ENCODE peak calls at places on chromosomes 12 and 14, in seven cellular contexts. Z, W, H, Y, E, K and Q are unnamed samples.

GRCh38 chr12:64739778-64740177 is 19.4 kb downstream of the GNS start:
- DNase-seq in Z (no peak), W (peak), H (no peak), Y (peak), E (no peak), K (no peak), Q (no peak)

GRCh38 chr14:68879321-68879781 is 86.5 kb upstream of the ZFP36L1 start:
- DNase-seq in Z (no peak), W (no peak), H (no peak), Y (no peak), E (no peak), K (no peak), Q (no peak)

GRCh38 chr14:63705561-63706070 is 22.2 kb downstream of the SGPP1 start:
- DNase-seq in Z (no peak), W (no peak), H (peak), Y (no peak), E (no peak), K (no peak), Q (no peak)

GRCh38 chr12:74538491-74539258 is 1.0 kb downstream of the ATXN7L3B start:
- DNase-seq in Z (peak), W (peak), H (peak), Y (peak), E (peak), K (peak), Q (peak)

GRCh38 chr12:58877243-58877743 is 43.0 kb downstream of the LRIG3 start:
- DNase-seq in Z (no peak), W (peak), H (no peak), Y (peak), E (peak), K (no peak), Q (no peak)

GRCh38 chr14:51342226-51342625 is 102.2 kb downstream of the TMX1 start:
- DNase-seq in Z (no peak), W (peak), H (no peak), Y (peak), E (peak), K (no peak), Q (no peak)

GRCh38 chr12:78402366-78403134 is 462.0 kb upstream of the SYT1 start:
- DNase-seq in Z (no peak), W (no peak), H (no peak), Y (no peak), E (no peak), K (no peak), Q (no peak)

GRCh38 chr12:69688021-69688420 is 11.1 kb downstream of the BEST3 start:
- DNase-seq in Z (no peak), W (peak), H (no peak), Y (peak), E (peak), K (no peak), Q (no peak)

GRCh38 chr12:128802756-128803155 is 21.0 kb downstream of the SLC15A4 start:
- DNase-seq in Z (no peak), W (no peak), H (no peak), Y (no peak), E (no peak), K (no peak), Q (no peak)

GRCh38 chr14:102554835-102555819 is 37.3 kb upstream of the RCOR1 start:
- DNase-seq in Z (peak), W (no peak), H (peak), Y (no peak), E (no peak), K (peak), Q (no peak)

GRCh38 chr14:64760146-64760755 is 56.0 kb downstream of the PLEKHG3 start:
- DNase-seq in Z (peak), W (no peak), H (peak), Y (peak), E (peak), K (peak), Q (peak)

GRCh38 chr14:37036669-37037341 is 135.6 kb downstream of the SLC25A21 start:
- DNase-seq in Z (no peak), W (no peak), H (peak), Y (no peak), E (peak), K (no peak), Q (peak)

GRCh38 chr12:59066445-59066844 is 146.1 kb upstream of the LRIG3 start:
- DNase-seq in Z (no peak), W (no peak), H (no peak), Y (peak), E (no peak), K (peak), Q (no peak)

GRCh38 chr14:105475269-105475915 is 771 bp downstream of the CRIP2 start:
- DNase-seq in Z (no peak), W (peak), H (no peak), Y (peak), E (peak), K (no peak), Q (no peak)

GRCh38 chr14:102629700-102630365 is 37.4 kb downstream of the RCOR1 start:
- DNase-seq in Z (no peak), W (no peak), H (peak), Y (no peak), E (no peak), K (no peak), Q (peak)